ENCODE peak calls at places on chromosomes 11 and 22, in nine cellular contexts. One of them, this sample, is unnamed.

GRCh38 chr11:128365044-128365443 is 222.3 kb downstream of the ETS1 start:
- DNase-seq in NCI-H82: no peak
- DNase-seq in Calu3: no peak
- DNase-seq in epithelial cell of esophagus: peak
- DNase-seq in ELR: peak
- DNase-seq in neural progenitor cell: peak
- DNase-seq in T1000: no peak
- DNase-seq in frontal cortex: no peak
- DNase-seq in HCEC 1CT: peak
- DNase-seq in this sample: peak

GRCh38 chr11:112977620-112978212 is 16.5 kb downstream of the NCAM1 start:
- DNase-seq in Calu3: no peak
- DNase-seq in epithelial cell of esophagus: peak
- DNase-seq in frontal cortex: no peak
- DNase-seq in ELR: peak
- DNase-seq in T1000: no peak
- DNase-seq in NCI-H82: peak
- DNase-seq in HCEC 1CT: peak
- DNase-seq in neural progenitor cell: peak
- DNase-seq in this sample: no peak

GRCh38 chr22:40332319-40332781 is 13.9 kb upstream of the ADSL start:
- DNase-seq in T1000: no peak
- DNase-seq in ELR: peak
- DNase-seq in epithelial cell of esophagus: peak
- DNase-seq in NCI-H82: no peak
- DNase-seq in Calu3: no peak
- DNase-seq in neural progenitor cell: no peak
- DNase-seq in frontal cortex: no peak
- DNase-seq in HCEC 1CT: no peak
- DNase-seq in this sample: peak

GRCh38 chr11:70404244-70404643 is 5.9 kb downstream of the CTTN start:
- DNase-seq in neural progenitor cell: no peak
- DNase-seq in NCI-H82: no peak
- DNase-seq in HCEC 1CT: no peak
- DNase-seq in T1000: no peak
- DNase-seq in ELR: no peak
- DNase-seq in epithelial cell of esophagus: no peak
- DNase-seq in frontal cortex: no peak
- DNase-seq in Calu3: no peak
- DNase-seq in this sample: no peak

GRCh38 chr11:102457865-102458264 is 5.3 kb upstream of the TMEM123 start:
- DNase-seq in neural progenitor cell: no peak
- DNase-seq in frontal cortex: no peak
- DNase-seq in T1000: no peak
- DNase-seq in ELR: no peak
- DNase-seq in NCI-H82: peak
- DNase-seq in epithelial cell of esophagus: no peak
- DNase-seq in Calu3: no peak
- DNase-seq in HCEC 1CT: no peak
- DNase-seq in this sample: no peak

GRCh38 chr22:26576026-26576680 is 13.8 kb downstream of the TPST2 start:
- DNase-seq in T1000: no peak
- DNase-seq in NCI-H82: no peak
- DNase-seq in frontal cortex: no peak
- DNase-seq in neural progenitor cell: no peak
- DNase-seq in epithelial cell of esophagus: no peak
- DNase-seq in Calu3: no peak
- DNase-seq in ELR: no peak
- DNase-seq in HCEC 1CT: no peak
- DNase-seq in this sample: peak

GRCh38 chr11:125082611-125083311 is 19.7 kb downstream of the SLC37A2 start:
- DNase-seq in Calu3: peak
- DNase-seq in NCI-H82: no peak
- DNase-seq in epithelial cell of esophagus: peak
- DNase-seq in T1000: peak
- DNase-seq in frontal cortex: no peak
- DNase-seq in neural progenitor cell: no peak
- DNase-seq in HCEC 1CT: peak
- DNase-seq in ELR: peak
- DNase-seq in this sample: no peak

GRCh38 chr11:111419641-111420327 is 40.7 kb upstream of the POU2AF1 start:
- DNase-seq in NCI-H82: no peak
- DNase-seq in frontal cortex: no peak
- DNase-seq in Calu3: no peak
- DNase-seq in neural progenitor cell: no peak
- DNase-seq in epithelial cell of esophagus: no peak
- DNase-seq in HCEC 1CT: no peak
- DNase-seq in T1000: no peak
- DNase-seq in ELR: no peak
- DNase-seq in this sample: no peak

GRCh38 chr11:12826441-12826840 is 152.2 kb downstream of the TEAD1 start:
- DNase-seq in frontal cortex: no peak
- DNase-seq in Calu3: no peak
- DNase-seq in T1000: no peak
- DNase-seq in HCEC 1CT: no peak
- DNase-seq in ELR: peak
- DNase-seq in epithelial cell of esophagus: no peak
- DNase-seq in neural progenitor cell: no peak
- DNase-seq in NCI-H82: no peak
- DNase-seq in this sample: no peak

GRCh38 chr11:21142007-21142406 is 472.6 kb downstream of the NELL1 start:
- DNase-seq in frontal cortex: no peak
- DNase-seq in Calu3: no peak
- DNase-seq in ELR: no peak
- DNase-seq in NCI-H82: peak
- DNase-seq in neural progenitor cell: peak
- DNase-seq in HCEC 1CT: no peak
- DNase-seq in T1000: no peak
- DNase-seq in epithelial cell of esophagus: peak
- DNase-seq in this sample: peak

GRCh38 chr11:85472953-85473352 is 154.2 kb downstream of the DLG2 start:
- DNase-seq in epithelial cell of esophagus: no peak
- DNase-seq in frontal cortex: no peak
- DNase-seq in T1000: no peak
- DNase-seq in NCI-H82: no peak
- DNase-seq in Calu3: no peak
- DNase-seq in HCEC 1CT: no peak
- DNase-seq in neural progenitor cell: peak
- DNase-seq in ELR: no peak
- DNase-seq in this sample: no peak

GRCh38 chr11:76455331-76455730 is 10.5 kb downstream of the EMSY start:
- DNase-seq in ELR: no peak
- DNase-seq in frontal cortex: no peak
- DNase-seq in T1000: no peak
- DNase-seq in NCI-H82: no peak
- DNase-seq in Calu3: no peak
- DNase-seq in epithelial cell of esophagus: no peak
- DNase-seq in neural progenitor cell: peak
- DNase-seq in HCEC 1CT: no peak
- DNase-seq in this sample: peak

GRCh38 chr22:44037519-44038370 is 13.6 kb downstream of the PARVB start:
- DNase-seq in T1000: peak
- DNase-seq in NCI-H82: peak
- DNase-seq in ELR: peak
- DNase-seq in neural progenitor cell: no peak
- DNase-seq in epithelial cell of esophagus: peak
- DNase-seq in HCEC 1CT: peak
- DNase-seq in frontal cortex: no peak
- DNase-seq in Calu3: no peak
- DNase-seq in this sample: peak

GRCh38 chr22:20962491-20962945 is 4.5 kb upstream of the AIFM3 start:
- DNase-seq in Calu3: no peak
- DNase-seq in NCI-H82: no peak
- DNase-seq in ELR: no peak
- DNase-seq in neural progenitor cell: no peak
- DNase-seq in HCEC 1CT: no peak
- DNase-seq in epithelial cell of esophagus: no peak
- DNase-seq in frontal cortex: no peak
- DNase-seq in T1000: no peak
- DNase-seq in this sample: no peak

GRCh38 chr11:690738-691633 is 4.0 kb downstream of the DEAF1 start:
- DNase-seq in T1000: no peak
- DNase-seq in ELR: no peak
- DNase-seq in frontal cortex: no peak
- DNase-seq in HCEC 1CT: no peak
- DNase-seq in neural progenitor cell: no peak
- DNase-seq in NCI-H82: no peak
- DNase-seq in Calu3: no peak
- DNase-seq in epithelial cell of esophagus: no peak
- DNase-seq in this sample: no peak

GRCh38 chr11:47572715-47573255 is 6.0 kb downstream of the KBTBD4 start:
- DNase-seq in frontal cortex: no peak
- DNase-seq in HCEC 1CT: no peak
- DNase-seq in ELR: no peak
- DNase-seq in NCI-H82: no peak
- DNase-seq in neural progenitor cell: no peak
- DNase-seq in T1000: no peak
- DNase-seq in Calu3: no peak
- DNase-seq in epithelial cell of esophagus: no peak
- DNase-seq in this sample: no peak

GRCh38 chr22:48444320-48445112 is 1383.2 kb downstream of the BRD1 start:
- DNase-seq in neural progenitor cell: no peak
- DNase-seq in frontal cortex: no peak
- DNase-seq in epithelial cell of esophagus: no peak
- DNase-seq in NCI-H82: no peak
- DNase-seq in ELR: no peak
- DNase-seq in T1000: no peak
- DNase-seq in HCEC 1CT: no peak
- DNase-seq in Calu3: no peak
- DNase-seq in this sample: no peak

GRCh38 chr11:61966673-61967176 is 709 bp downstream of the FTH1 start:
- DNase-seq in epithelial cell of esophagus: no peak
- DNase-seq in NCI-H82: peak
- DNase-seq in neural progenitor cell: peak
- DNase-seq in T1000: no peak
- DNase-seq in ELR: peak
- DNase-seq in frontal cortex: no peak
- DNase-seq in HCEC 1CT: peak
- DNase-seq in Calu3: no peak
- DNase-seq in this sample: peak

GRCh38 chr11:47139878-47140277 is 36.8 kb downstream of the ARFGAP2 start:
- DNase-seq in frontal cortex: no peak
- DNase-seq in Calu3: no peak
- DNase-seq in HCEC 1CT: no peak
- DNase-seq in neural progenitor cell: no peak
- DNase-seq in T1000: no peak
- DNase-seq in NCI-H82: no peak
- DNase-seq in epithelial cell of esophagus: no peak
- DNase-seq in ELR: no peak
- DNase-seq in this sample: no peak

GRCh38 chr11:72584293-72584921 is 89.8 kb downstream of the PDE2A start:
- DNase-seq in ELR: no peak
- DNase-seq in neural progenitor cell: peak
- DNase-seq in T1000: no peak
- DNase-seq in epithelial cell of esophagus: peak
- DNase-seq in Calu3: no peak
- DNase-seq in frontal cortex: peak
- DNase-seq in HCEC 1CT: no peak
- DNase-seq in NCI-H82: no peak
- DNase-seq in this sample: peak

GRCh38 chr11:35487532-35488078 is 37.8 kb downstream of the PAMR1 start:
- DNase-seq in ELR: peak
- DNase-seq in neural progenitor cell: peak
- DNase-seq in T1000: no peak
- DNase-seq in epithelial cell of esophagus: peak
- DNase-seq in frontal cortex: no peak
- DNase-seq in Calu3: peak
- DNase-seq in HCEC 1CT: peak
- DNase-seq in NCI-H82: peak
- DNase-seq in this sample: peak

GRCh38 chr11:121394785-121395184 is 57.3 kb upstream of the SORL1 start:
- DNase-seq in ELR: no peak
- DNase-seq in frontal cortex: no peak
- DNase-seq in NCI-H82: no peak
- DNase-seq in T1000: no peak
- DNase-seq in Calu3: no peak
- DNase-seq in epithelial cell of esophagus: no peak
- DNase-seq in HCEC 1CT: no peak
- DNase-seq in neural progenitor cell: no peak
- DNase-seq in this sample: no peak

GRCh38 chr22:46287873-46288751 is 8.6 kb upstream of the GTSE1 start:
- DNase-seq in epithelial cell of esophagus: no peak
- DNase-seq in T1000: no peak
- DNase-seq in Calu3: no peak
- DNase-seq in frontal cortex: peak
- DNase-seq in neural progenitor cell: no peak
- DNase-seq in NCI-H82: no peak
- DNase-seq in ELR: no peak
- DNase-seq in HCEC 1CT: no peak
- DNase-seq in this sample: no peak

GRCh38 chr11:78633516-78634310 is 59.0 kb upstream of the NARS2 start:
- DNase-seq in neural progenitor cell: no peak
- DNase-seq in Calu3: no peak
- DNase-seq in frontal cortex: no peak
- DNase-seq in ELR: no peak
- DNase-seq in epithelial cell of esophagus: no peak
- DNase-seq in T1000: no peak
- DNase-seq in HCEC 1CT: no peak
- DNase-seq in NCI-H82: no peak
- DNase-seq in this sample: no peak

This sample was measured in mesendoderm.